ENCODE peak calls at places on chromosomes 2 and 18, in nine cellular contexts. One of them, this sample, is unnamed. For H3K4me1, the result is how much of the 10 kb centered on the place peaks cover.

GRCh38 chr2:119108186-119108585 is 50.4 kb downstream of the C1QL2 start:
- DNase-seq in H9: no peak
- DNase-seq in heart left ventricle: no peak
- DNase-seq in kidney: no peak
- DNase-seq in endothelial cell of umbilical vein: no peak
- DNase-seq in HCT116: no peak
- DNase-seq in GM23248: no peak
- DNase-seq in fibroblast of lung: no peak
- DNase-seq in cardiac muscle cell: no peak
- DNase-seq in this sample: no peak

GRCh38 chr18:3262234-3263171 is 570 bp downstream of the MYL12B start:
- DNase-seq in fibroblast of lung: no peak
- DNase-seq in kidney: no peak
- DNase-seq in GM23248: peak
- DNase-seq in H9: no peak
- DNase-seq in HCT116: no peak
- DNase-seq in endothelial cell of umbilical vein: peak
- DNase-seq in cardiac muscle cell: no peak
- DNase-seq in heart left ventricle: no peak
- DNase-seq in this sample: peak

GRCh38 chr18:49697049-49697448 is 116.3 kb downstream of the ACAA2 start:
- DNase-seq in cardiac muscle cell: no peak
- DNase-seq in kidney: no peak
- DNase-seq in fibroblast of lung: no peak
- DNase-seq in H9: no peak
- DNase-seq in GM23248: no peak
- DNase-seq in heart left ventricle: no peak
- DNase-seq in endothelial cell of umbilical vein: no peak
- DNase-seq in HCT116: no peak
- DNase-seq in this sample: no peak

GRCh38 chr18:2451556-2451955 is 119.7 kb downstream of the METTL4 start:
- DNase-seq in H9: no peak
- DNase-seq in heart left ventricle: no peak
- DNase-seq in fibroblast of lung: no peak
- DNase-seq in kidney: no peak
- DNase-seq in HCT116: no peak
- DNase-seq in endothelial cell of umbilical vein: no peak
- DNase-seq in GM23248: no peak
- DNase-seq in cardiac muscle cell: no peak
- DNase-seq in this sample: no peak

GRCh38 chr2:162244559-162245031 is 1.4 kb upstream of the FAP start:
- DNase-seq in fibroblast of lung: peak
- DNase-seq in kidney: peak
- DNase-seq in cardiac muscle cell: no peak
- DNase-seq in HCT116: peak
- DNase-seq in endothelial cell of umbilical vein: peak
- DNase-seq in H9: no peak
- DNase-seq in GM23248: peak
- DNase-seq in heart left ventricle: no peak
- DNase-seq in this sample: peak

GRCh38 chr18:13548944-13549878 is 177.1 kb downstream of the FAM210A start:
- DNase-seq in GM23248: no peak
- DNase-seq in endothelial cell of umbilical vein: no peak
- DNase-seq in fibroblast of lung: no peak
- DNase-seq in HCT116: no peak
- DNase-seq in heart left ventricle: no peak
- DNase-seq in cardiac muscle cell: no peak
- DNase-seq in kidney: no peak
- DNase-seq in H9: no peak
- DNase-seq in this sample: no peak

GRCh38 chr2:30213326-30213725 is 18.0 kb upstream of the LBH start:
- DNase-seq in endothelial cell of umbilical vein: no peak
- DNase-seq in kidney: no peak
- DNase-seq in H9: no peak
- DNase-seq in heart left ventricle: no peak
- DNase-seq in GM23248: no peak
- DNase-seq in fibroblast of lung: no peak
- DNase-seq in HCT116: no peak
- DNase-seq in cardiac muscle cell: no peak
- DNase-seq in this sample: no peak

GRCh38 chr2:121427187-121427689 is 103.4 kb upstream of the RNU4ATAC start:
- DNase-seq in fibroblast of lung: no peak
- DNase-seq in heart left ventricle: no peak
- DNase-seq in kidney: no peak
- DNase-seq in H9: no peak
- DNase-seq in GM23248: no peak
- DNase-seq in cardiac muscle cell: no peak
- DNase-seq in HCT116: no peak
- DNase-seq in endothelial cell of umbilical vein: no peak
- DNase-seq in this sample: no peak

GRCh38 chr2:178119181-178119922 is 7.1 kb downstream of the RBM45 start:
- DNase-seq in heart left ventricle: no peak
- DNase-seq in fibroblast of lung: no peak
- DNase-seq in H9: no peak
- DNase-seq in GM23248: no peak
- DNase-seq in kidney: no peak
- DNase-seq in endothelial cell of umbilical vein: no peak
- DNase-seq in cardiac muscle cell: no peak
- DNase-seq in HCT116: no peak
- DNase-seq in this sample: no peak

GRCh38 chr2:128347701-128348504 is 29.2 kb upstream of the HS6ST1 start:
- DNase-seq in HCT116: no peak
- DNase-seq in GM23248: peak
- DNase-seq in heart left ventricle: peak
- DNase-seq in cardiac muscle cell: no peak
- DNase-seq in H9: no peak
- DNase-seq in kidney: peak
- DNase-seq in fibroblast of lung: peak
- DNase-seq in endothelial cell of umbilical vein: peak
- DNase-seq in this sample: no peak

GRCh38 chr2:105328281-105329196 is 996 bp downstream of the TGFBRAP1 start:
- DNase-seq in H9: no peak
- DNase-seq in heart left ventricle: peak
- DNase-seq in endothelial cell of umbilical vein: peak
- DNase-seq in GM23248: peak
- DNase-seq in cardiac muscle cell: no peak
- DNase-seq in kidney: peak
- DNase-seq in HCT116: no peak
- DNase-seq in fibroblast of lung: peak
- DNase-seq in this sample: no peak

GRCh38 chr2:230011617-230012016 is 57.1 kb downstream of the SLC16A14 start:
- DNase-seq in GM23248: peak
- DNase-seq in endothelial cell of umbilical vein: no peak
- DNase-seq in HCT116: no peak
- DNase-seq in kidney: no peak
- DNase-seq in heart left ventricle: no peak
- DNase-seq in cardiac muscle cell: no peak
- DNase-seq in fibroblast of lung: peak
- DNase-seq in H9: no peak
- DNase-seq in this sample: no peak

GRCh38 chr2:165420231-165420630 is 49.3 kb upstream of the CSRNP3 start:
- DNase-seq in GM23248: no peak
- DNase-seq in endothelial cell of umbilical vein: no peak
- DNase-seq in cardiac muscle cell: no peak
- DNase-seq in H9: no peak
- DNase-seq in HCT116: no peak
- DNase-seq in heart left ventricle: no peak
- DNase-seq in fibroblast of lung: no peak
- DNase-seq in kidney: no peak
- DNase-seq in this sample: no peak

GRCh38 chr2:162475661-162476060 is 131.7 kb downstream of the GCA start:
- DNase-seq in cardiac muscle cell: no peak
- DNase-seq in H9: no peak
- DNase-seq in kidney: no peak
- DNase-seq in GM23248: no peak
- DNase-seq in endothelial cell of umbilical vein: no peak
- DNase-seq in fibroblast of lung: no peak
- DNase-seq in heart left ventricle: no peak
- DNase-seq in HCT116: no peak
- DNase-seq in this sample: no peak

GRCh38 chr2:42974697-42975357 is 182.4 kb upstream of the HAAO start:
- DNase-seq in kidney: peak
- DNase-seq in fibroblast of lung: peak
- DNase-seq in heart left ventricle: peak
- DNase-seq in GM23248: peak
- DNase-seq in HCT116: peak
- DNase-seq in cardiac muscle cell: peak
- DNase-seq in H9: peak
- DNase-seq in endothelial cell of umbilical vein: peak
- DNase-seq in this sample: peak

GRCh38 chr2:199572571-199572970 is 114.8 kb upstream of the SATB2 start:
- DNase-seq in kidney: no peak
- DNase-seq in HCT116: no peak
- DNase-seq in GM23248: no peak
- DNase-seq in fibroblast of lung: no peak
- DNase-seq in H9: no peak
- DNase-seq in endothelial cell of umbilical vein: no peak
- DNase-seq in cardiac muscle cell: no peak
- DNase-seq in heart left ventricle: no peak
- DNase-seq in this sample: no peak

GRCh38 chr2:12949406-12949805 is 232.7 kb downstream of the TRIB2 start:
- DNase-seq in GM23248: no peak
- DNase-seq in kidney: no peak
- DNase-seq in heart left ventricle: no peak
- DNase-seq in fibroblast of lung: no peak
- DNase-seq in HCT116: no peak
- DNase-seq in cardiac muscle cell: no peak
- DNase-seq in H9: no peak
- DNase-seq in endothelial cell of umbilical vein: no peak
- DNase-seq in this sample: no peak

GRCh38 chr2:12950957-12951656 is 234.4 kb downstream of the TRIB2 start:
- DNase-seq in kidney: no peak
- DNase-seq in fibroblast of lung: no peak
- DNase-seq in GM23248: peak
- DNase-seq in HCT116: no peak
- DNase-seq in heart left ventricle: no peak
- DNase-seq in H9: no peak
- DNase-seq in cardiac muscle cell: no peak
- DNase-seq in endothelial cell of umbilical vein: peak
- DNase-seq in this sample: no peak

GRCh38 chr2:12950174-12950573 is 233.4 kb downstream of the TRIB2 start:
- DNase-seq in cardiac muscle cell: no peak
- DNase-seq in endothelial cell of umbilical vein: no peak
- DNase-seq in GM23248: no peak
- DNase-seq in H9: no peak
- DNase-seq in fibroblast of lung: no peak
- DNase-seq in heart left ventricle: no peak
- DNase-seq in kidney: no peak
- DNase-seq in HCT116: no peak
- DNase-seq in this sample: no peak

GRCh38 chr2:12953596-12953995 is 236.9 kb downstream of the TRIB2 start:
- DNase-seq in cardiac muscle cell: no peak
- DNase-seq in fibroblast of lung: no peak
- DNase-seq in GM23248: no peak
- DNase-seq in HCT116: no peak
- DNase-seq in heart left ventricle: no peak
- DNase-seq in endothelial cell of umbilical vein: no peak
- DNase-seq in kidney: no peak
- DNase-seq in H9: no peak
- DNase-seq in this sample: no peak

DNA sequence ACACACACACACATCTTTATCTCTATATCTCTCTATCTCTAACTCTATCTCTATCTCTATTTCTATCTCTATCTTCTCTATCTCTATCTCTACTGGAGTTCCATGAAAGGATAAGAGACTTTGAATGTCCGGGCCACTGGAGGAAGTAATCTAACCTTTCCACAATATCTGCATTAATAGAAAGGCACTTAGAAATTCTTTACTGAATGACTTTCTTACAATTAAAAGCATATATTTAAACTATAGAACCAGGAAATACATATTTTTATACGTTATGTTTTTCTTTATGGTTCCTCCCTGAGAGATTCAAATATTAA is 234.9 kb downstream of the TRIB2 start:
- DNase-seq in cardiac muscle cell: no peak
- DNase-seq in HCT116: no peak
- DNase-seq in GM23248: no peak
- DNase-seq in fibroblast of lung: no peak
- DNase-seq in H9: no peak
- DNase-seq in kidney: no peak
- DNase-seq in endothelial cell of umbilical vein: no peak
- DNase-seq in heart left ventricle: no peak
- DNase-seq in this sample: no peak
- H3K27ac ChIP-seq in cardiac muscle cell: no peak
- H3K27ac ChIP-seq in HCT116: no peak
- H3K27ac ChIP-seq in GM23248: peak
- H3K27ac ChIP-seq in fibroblast of lung: no peak
- H3K27ac ChIP-seq in H9: no peak
- H3K27ac ChIP-seq in kidney: no peak
- H3K27ac ChIP-seq in endothelial cell of umbilical vein: peak
- H3K27ac ChIP-seq in heart left ventricle: no peak
- H3K27ac ChIP-seq in this sample: no peak

GRCh38 chr2:174120346-174120745 is 128.0 kb downstream of the OLA1 start:
- DNase-seq in fibroblast of lung: peak
- DNase-seq in endothelial cell of umbilical vein: peak
- DNase-seq in H9: no peak
- DNase-seq in HCT116: peak
- DNase-seq in cardiac muscle cell: no peak
- DNase-seq in heart left ventricle: no peak
- DNase-seq in GM23248: peak
- DNase-seq in kidney: no peak
- DNase-seq in this sample: no peak
- H3K4me1 ChIP-seq in fibroblast of lung: under half
- H3K4me1 ChIP-seq in endothelial cell of umbilical vein: under half
- H3K4me1 ChIP-seq in H9: under half
- H3K4me1 ChIP-seq in HCT116: half or more
- H3K4me1 ChIP-seq in cardiac muscle cell: under half
- H3K4me1 ChIP-seq in heart left ventricle: under half
- H3K4me1 ChIP-seq in GM23248: under half
- H3K4me1 ChIP-seq in kidney: under half
- H3K4me1 ChIP-seq in this sample: under half

DNA sequence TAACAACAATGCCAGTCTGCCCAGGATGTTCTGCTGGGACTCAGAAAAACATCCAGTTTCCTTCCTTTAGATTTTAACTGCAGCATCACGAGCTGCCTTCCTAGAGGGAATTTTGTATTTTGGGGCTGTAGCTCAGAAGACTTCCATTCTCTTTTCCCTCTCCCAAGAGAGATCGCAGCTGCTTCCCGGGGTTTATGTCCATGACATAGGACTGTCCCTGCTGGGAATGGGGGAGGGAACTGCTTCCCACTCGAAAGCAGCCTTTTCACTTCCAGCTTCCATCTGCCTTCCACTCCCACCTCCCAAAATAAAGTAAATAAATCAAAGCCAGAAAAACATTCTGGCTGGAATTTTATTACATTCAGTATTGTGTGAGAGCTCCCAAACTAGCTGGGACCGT is 52.4 kb downstream of the LIMS1 start:
- DNase-seq in kidney: no peak
- DNase-seq in GM23248: peak
- DNase-seq in fibroblast of lung: no peak
- DNase-seq in HCT116: no peak
- DNase-seq in cardiac muscle cell: no peak
- DNase-seq in heart left ventricle: peak
- DNase-seq in endothelial cell of umbilical vein: peak
- DNase-seq in H9: no peak
- DNase-seq in this sample: no peak
- H3K27ac ChIP-seq in kidney: peak
- H3K27ac ChIP-seq in GM23248: peak
- H3K27ac ChIP-seq in fibroblast of lung: peak
- H3K27ac ChIP-seq in HCT116: no peak
- H3K27ac ChIP-seq in cardiac muscle cell: peak
- H3K27ac ChIP-seq in heart left ventricle: peak
- H3K27ac ChIP-seq in endothelial cell of umbilical vein: peak
- H3K27ac ChIP-seq in H9: no peak
- H3K27ac ChIP-seq in this sample: peak

GRCh38 chr18:832085-832681 is 20.1 kb upstream of the YES1 start:
- DNase-seq in cardiac muscle cell: peak
- DNase-seq in heart left ventricle: no peak
- DNase-seq in endothelial cell of umbilical vein: no peak
- DNase-seq in HCT116: peak
- DNase-seq in GM23248: no peak
- DNase-seq in kidney: no peak
- DNase-seq in H9: peak
- DNase-seq in fibroblast of lung: no peak
- DNase-seq in this sample: peak
- H3K4me1 ChIP-seq in cardiac muscle cell: under half
- H3K4me1 ChIP-seq in heart left ventricle: under half
- H3K4me1 ChIP-seq in endothelial cell of umbilical vein: under half
- H3K4me1 ChIP-seq in HCT116: under half
- H3K4me1 ChIP-seq in GM23248: under half
- H3K4me1 ChIP-seq in kidney: under half
- H3K4me1 ChIP-seq in H9: under half
- H3K4me1 ChIP-seq in fibroblast of lung: under half
- H3K4me1 ChIP-seq in this sample: under half